ENCODE peak calls at places on chromosomes 2 and 18, in ten cellular contexts. One of them, this sample, is unnamed.

GRCh38 chr2:42777883-42778805 is 14.2 kb upstream of the OXER1 start:
- DNase-seq in substantia nigra: no peak
- DNase-seq in NCI-H1105: no peak
- DNase-seq in skeletal muscle cell: no peak
- DNase-seq in endothelial cell: no peak
- DNase-seq in coronary artery: no peak
- DNase-seq in left lung: no peak
- DNase-seq in glomerular endothelial cell: no peak
- DNase-seq in sciatic nerve: no peak
- DNase-seq in NCI-H460: no peak
- DNase-seq in this sample: no peak

GRCh38 chr2:20449501-20450200 is 2.8 kb downstream of the RHOB start:
- DNase-seq in skeletal muscle cell: no peak
- DNase-seq in coronary artery: peak; percentile 73
- DNase-seq in NCI-H1105: no peak
- DNase-seq in left lung: peak; percentile 18
- DNase-seq in NCI-H460: no peak
- DNase-seq in glomerular endothelial cell: peak; percentile 66
- DNase-seq in sciatic nerve: no peak
- DNase-seq in substantia nigra: peak; percentile 35
- DNase-seq in endothelial cell: no peak
- DNase-seq in this sample: no peak

GRCh38 chr2:219769044-219770030 is 141.9 kb downstream of the SLC4A3 start:
- DNase-seq in left lung: no peak
- DNase-seq in coronary artery: no peak
- DNase-seq in substantia nigra: no peak
- DNase-seq in glomerular endothelial cell: no peak
- DNase-seq in sciatic nerve: peak; percentile 59
- DNase-seq in NCI-H460: no peak
- DNase-seq in endothelial cell: no peak
- DNase-seq in skeletal muscle cell: no peak
- DNase-seq in NCI-H1105: no peak
- DNase-seq in this sample: no peak

GRCh38 chr2:109352898-109353689 is 224.1 kb downstream of the SH3RF3 start:
- DNase-seq in coronary artery: peak; percentile 56
- DNase-seq in left lung: no peak
- DNase-seq in NCI-H460: no peak
- DNase-seq in sciatic nerve: no peak
- DNase-seq in substantia nigra: no peak
- DNase-seq in NCI-H1105: no peak
- DNase-seq in endothelial cell: no peak
- DNase-seq in skeletal muscle cell: no peak
- DNase-seq in glomerular endothelial cell: no peak
- DNase-seq in this sample: no peak

GRCh38 chr2:60442608-60443007 is 110.8 kb downstream of the BCL11A start:
- DNase-seq in left lung: no peak
- DNase-seq in sciatic nerve: no peak
- DNase-seq in coronary artery: no peak
- DNase-seq in NCI-H460: no peak
- DNase-seq in glomerular endothelial cell: no peak
- DNase-seq in skeletal muscle cell: peak; percentile 29
- DNase-seq in NCI-H1105: no peak
- DNase-seq in substantia nigra: no peak
- DNase-seq in endothelial cell: no peak
- DNase-seq in this sample: no peak

GRCh38 chr2:19664651-19665050 is 237.1 kb downstream of the TTC32 start:
- DNase-seq in coronary artery: no peak
- DNase-seq in NCI-H460: no peak
- DNase-seq in substantia nigra: no peak
- DNase-seq in sciatic nerve: no peak
- DNase-seq in endothelial cell: no peak
- DNase-seq in skeletal muscle cell: no peak
- DNase-seq in left lung: no peak
- DNase-seq in glomerular endothelial cell: no peak
- DNase-seq in NCI-H1105: no peak
- DNase-seq in this sample: no peak

GRCh38 chr2:131369954-131370353 is 6.0 kb upstream of the RAB6D start:
- DNase-seq in coronary artery: no peak
- DNase-seq in NCI-H1105: no peak
- DNase-seq in skeletal muscle cell: no peak
- DNase-seq in substantia nigra: no peak
- DNase-seq in NCI-H460: no peak
- DNase-seq in sciatic nerve: no peak
- DNase-seq in left lung: no peak
- DNase-seq in endothelial cell: no peak
- DNase-seq in glomerular endothelial cell: no peak
- DNase-seq in this sample: no peak

GRCh38 chr2:176493221-176493825 is 224.1 kb downstream of the MTX2 start:
- DNase-seq in glomerular endothelial cell: no peak
- DNase-seq in endothelial cell: no peak
- DNase-seq in coronary artery: no peak
- DNase-seq in sciatic nerve: no peak
- DNase-seq in NCI-H460: no peak
- DNase-seq in substantia nigra: no peak
- DNase-seq in NCI-H1105: no peak
- DNase-seq in skeletal muscle cell: no peak
- DNase-seq in left lung: no peak
- DNase-seq in this sample: no peak

GRCh38 chr2:220458051-220458450 is 830.6 kb downstream of the SLC4A3 start:
- DNase-seq in NCI-H1105: no peak
- DNase-seq in coronary artery: no peak
- DNase-seq in NCI-H460: no peak
- DNase-seq in endothelial cell: no peak
- DNase-seq in left lung: no peak
- DNase-seq in glomerular endothelial cell: no peak
- DNase-seq in skeletal muscle cell: no peak
- DNase-seq in substantia nigra: no peak
- DNase-seq in sciatic nerve: no peak
- DNase-seq in this sample: no peak

GRCh38 chr18:9814431-9814830 is 71.3 kb upstream of the TXNDC2 start:
- DNase-seq in NCI-H1105: no peak
- DNase-seq in glomerular endothelial cell: peak; percentile 31
- DNase-seq in coronary artery: no peak
- DNase-seq in left lung: no peak
- DNase-seq in substantia nigra: no peak
- DNase-seq in sciatic nerve: no peak
- DNase-seq in skeletal muscle cell: peak; percentile 72
- DNase-seq in endothelial cell: no peak
- DNase-seq in NCI-H460: peak; percentile 12
- DNase-seq in this sample: no peak

GRCh38 chr2:232229917-232230310 is 148.6 kb upstream of the ALPP start:
- DNase-seq in coronary artery: no peak
- DNase-seq in substantia nigra: no peak
- DNase-seq in endothelial cell: no peak
- DNase-seq in left lung: no peak
- DNase-seq in NCI-H1105: no peak
- DNase-seq in skeletal muscle cell: no peak
- DNase-seq in glomerular endothelial cell: no peak
- DNase-seq in sciatic nerve: no peak
- DNase-seq in NCI-H460: no peak
- DNase-seq in this sample: no peak

GRCh38 chr2:44938287-44939073 is 3.0 kb upstream of the SIX3 start:
- DNase-seq in substantia nigra: no peak
- DNase-seq in sciatic nerve: no peak
- DNase-seq in coronary artery: no peak
- DNase-seq in left lung: no peak
- DNase-seq in NCI-H1105: no peak
- DNase-seq in endothelial cell: no peak
- DNase-seq in skeletal muscle cell: no peak
- DNase-seq in NCI-H460: no peak
- DNase-seq in glomerular endothelial cell: no peak
- DNase-seq in this sample: peak; percentile 76

GRCh38 chr18:50866765-50867164 is 12.2 kb upstream of the ME2 start:
- DNase-seq in left lung: no peak
- DNase-seq in NCI-H460: no peak
- DNase-seq in sciatic nerve: no peak
- DNase-seq in glomerular endothelial cell: no peak
- DNase-seq in skeletal muscle cell: no peak
- DNase-seq in NCI-H1105: no peak
- DNase-seq in substantia nigra: no peak
- DNase-seq in endothelial cell: no peak
- DNase-seq in coronary artery: no peak
- DNase-seq in this sample: peak; percentile 5

GRCh38 chr2:22817197-22817596 is 567.8 kb upstream of the KLHL29 start:
- DNase-seq in NCI-H460: peak; percentile 39
- DNase-seq in endothelial cell: no peak
- DNase-seq in sciatic nerve: no peak
- DNase-seq in substantia nigra: no peak
- DNase-seq in NCI-H1105: no peak
- DNase-seq in skeletal muscle cell: peak; percentile 2
- DNase-seq in coronary artery: no peak
- DNase-seq in left lung: no peak
- DNase-seq in glomerular endothelial cell: no peak
- DNase-seq in this sample: no peak

GRCh38 chr18:8373486-8373885 is 235.8 kb upstream of the RAB12 start:
- DNase-seq in coronary artery: peak; percentile 57
- DNase-seq in NCI-H1105: no peak
- DNase-seq in skeletal muscle cell: no peak
- DNase-seq in NCI-H460: no peak
- DNase-seq in endothelial cell: no peak
- DNase-seq in substantia nigra: no peak
- DNase-seq in sciatic nerve: no peak
- DNase-seq in left lung: no peak
- DNase-seq in glomerular endothelial cell: no peak
- DNase-seq in this sample: no peak

GRCh38 chr2:128310094-128310716 is 8.5 kb downstream of the HS6ST1 start:
- DNase-seq in coronary artery: peak; percentile 71
- DNase-seq in skeletal muscle cell: no peak
- DNase-seq in substantia nigra: no peak
- DNase-seq in NCI-H460: no peak
- DNase-seq in sciatic nerve: peak; percentile 49
- DNase-seq in left lung: peak; percentile 29
- DNase-seq in NCI-H1105: no peak
- DNase-seq in glomerular endothelial cell: no peak
- DNase-seq in endothelial cell: no peak
- DNase-seq in this sample: peak; percentile 27

GRCh38 chr18:79555885-79556284 is 123.7 kb upstream of the CTDP1 start:
- DNase-seq in sciatic nerve: no peak
- DNase-seq in left lung: peak; percentile 28
- DNase-seq in skeletal muscle cell: no peak
- DNase-seq in NCI-H1105: no peak
- DNase-seq in glomerular endothelial cell: no peak
- DNase-seq in endothelial cell: no peak
- DNase-seq in NCI-H460: no peak
- DNase-seq in substantia nigra: no peak
- DNase-seq in coronary artery: no peak
- DNase-seq in this sample: no peak

GRCh38 chr2:669323-669722 is 7.9 kb downstream of the TMEM18 start:
- DNase-seq in NCI-H1105: no peak
- DNase-seq in NCI-H460: no peak
- DNase-seq in sciatic nerve: no peak
- DNase-seq in left lung: no peak
- DNase-seq in coronary artery: no peak
- DNase-seq in glomerular endothelial cell: no peak
- DNase-seq in endothelial cell: no peak
- DNase-seq in substantia nigra: no peak
- DNase-seq in skeletal muscle cell: no peak
- DNase-seq in this sample: no peak

GRCh38 chr18:26307161-26307773 is 81.0 kb downstream of the TAF4B start:
- DNase-seq in sciatic nerve: no peak
- DNase-seq in endothelial cell: peak; percentile 50
- DNase-seq in glomerular endothelial cell: peak; percentile 42
- DNase-seq in NCI-H1105: peak; percentile 28
- DNase-seq in coronary artery: no peak
- DNase-seq in NCI-H460: peak; percentile 47
- DNase-seq in substantia nigra: no peak
- DNase-seq in left lung: no peak
- DNase-seq in skeletal muscle cell: peak; percentile 17
- DNase-seq in this sample: peak; percentile 75

GRCh38 chr18:12726774-12727550 is 24.1 kb downstream of the PSMG2 start:
- DNase-seq in skeletal muscle cell: peak; percentile 19
- DNase-seq in left lung: no peak
- DNase-seq in NCI-H1105: peak; percentile 53
- DNase-seq in substantia nigra: no peak
- DNase-seq in coronary artery: no peak
- DNase-seq in endothelial cell: peak; percentile 80
- DNase-seq in glomerular endothelial cell: no peak
- DNase-seq in NCI-H460: peak; percentile 47
- DNase-seq in sciatic nerve: peak; percentile 77
- DNase-seq in this sample: peak; percentile 79

GRCh38 chr18:36176739-36177138 is 10.6 kb upstream of the MOCOS start:
- DNase-seq in glomerular endothelial cell: peak; percentile 92
- DNase-seq in NCI-H1105: no peak
- DNase-seq in endothelial cell: no peak
- DNase-seq in skeletal muscle cell: no peak
- DNase-seq in sciatic nerve: no peak
- DNase-seq in left lung: no peak
- DNase-seq in substantia nigra: no peak
- DNase-seq in coronary artery: no peak
- DNase-seq in NCI-H460: no peak
- DNase-seq in this sample: no peak

GRCh38 chr18:36175481-36175880 is 11.8 kb upstream of the MOCOS start:
- DNase-seq in glomerular endothelial cell: no peak
- DNase-seq in sciatic nerve: no peak
- DNase-seq in NCI-H460: no peak
- DNase-seq in coronary artery: no peak
- DNase-seq in endothelial cell: no peak
- DNase-seq in substantia nigra: no peak
- DNase-seq in left lung: no peak
- DNase-seq in skeletal muscle cell: no peak
- DNase-seq in NCI-H1105: no peak
- DNase-seq in this sample: no peak

GRCh38 chr2:71889991-71890684 is 257.5 kb downstream of the CYP26B1 start:
- DNase-seq in skeletal muscle cell: peak; percentile 71
- DNase-seq in endothelial cell: no peak
- DNase-seq in coronary artery: peak; percentile 65
- DNase-seq in NCI-H1105: no peak
- DNase-seq in left lung: no peak
- DNase-seq in glomerular endothelial cell: no peak
- DNase-seq in sciatic nerve: no peak
- DNase-seq in substantia nigra: no peak
- DNase-seq in NCI-H460: no peak
- DNase-seq in this sample: no peak

GRCh38 chr2:60556441-60556997 is 3.1 kb upstream of the BCL11A start:
- DNase-seq in NCI-H460: no peak
- DNase-seq in skeletal muscle cell: no peak
- DNase-seq in NCI-H1105: no peak
- DNase-seq in glomerular endothelial cell: no peak
- DNase-seq in endothelial cell: no peak
- DNase-seq in left lung: no peak
- DNase-seq in substantia nigra: no peak
- DNase-seq in coronary artery: no peak
- DNase-seq in sciatic nerve: no peak
- DNase-seq in this sample: peak; percentile 45

GRCh38 chr18:13428319-13428718 is 209.8 kb downstream of the LDLRAD4 start:
- DNase-seq in substantia nigra: no peak
- DNase-seq in coronary artery: no peak
- DNase-seq in endothelial cell: no peak
- DNase-seq in NCI-H1105: no peak
- DNase-seq in left lung: no peak
- DNase-seq in glomerular endothelial cell: no peak
- DNase-seq in skeletal muscle cell: no peak
- DNase-seq in sciatic nerve: no peak
- DNase-seq in NCI-H460: no peak
- DNase-seq in this sample: no peak

GRCh38 chr18:6876646-6877045 is 147.1 kb downstream of the ARHGAP28 start:
- DNase-seq in sciatic nerve: no peak
- DNase-seq in coronary artery: no peak
- DNase-seq in glomerular endothelial cell: no peak
- DNase-seq in endothelial cell: no peak
- DNase-seq in substantia nigra: no peak
- DNase-seq in skeletal muscle cell: no peak
- DNase-seq in NCI-H1105: no peak
- DNase-seq in left lung: no peak
- DNase-seq in NCI-H460: no peak
- DNase-seq in this sample: no peak

GRCh38 chr2:23940976-23941605 is 828 bp downstream of the UBXN2A start:
- DNase-seq in NCI-H1105: no peak
- DNase-seq in glomerular endothelial cell: no peak
- DNase-seq in substantia nigra: no peak
- DNase-seq in NCI-H460: no peak
- DNase-seq in skeletal muscle cell: no peak
- DNase-seq in sciatic nerve: no peak
- DNase-seq in endothelial cell: no peak
- DNase-seq in left lung: no peak
- DNase-seq in coronary artery: no peak
- DNase-seq in this sample: peak; percentile 45

GRCh38 chr2:64325852-64326577 is 127.9 kb upstream of the LGALSL start:
- DNase-seq in glomerular endothelial cell: no peak
- DNase-seq in NCI-H460: no peak
- DNase-seq in substantia nigra: no peak
- DNase-seq in NCI-H1105: no peak
- DNase-seq in sciatic nerve: no peak
- DNase-seq in endothelial cell: no peak
- DNase-seq in left lung: no peak
- DNase-seq in skeletal muscle cell: no peak
- DNase-seq in coronary artery: no peak
- DNase-seq in this sample: no peak

This sample was measured in NCI-H82.